ENCODE peak calls at places on chromosomes 3 and 15, in five cellular contexts. J, E, F, M and L are unnamed samples. For H3K4me1 and H3K27me3, the result is how much of the 10 kb centered on the place peaks cover.

GRCh38 chr3:156388469-156389150 is 166.3 kb downstream of the SSR3 start:
- DNase-seq in J (no peak), E (peak), F (peak), M (peak), L (no peak)

GRCh38 chr3:55488398-55489055 is 1.4 kb upstream of the WNT5A start:
- DNase-seq in J (no peak), E (peak), F (peak), M (peak), L (no peak)

GRCh38 chr3:29451901-29452300 is 171.0 kb downstream of the RBMS3 start:
- DNase-seq in J (no peak), E (no peak), F (no peak), M (no peak), L (no peak)

GRCh38 chr3:140242818-140243276 is 307.9 kb downstream of the CLSTN2 start:
- DNase-seq in J (no peak), E (no peak), F (no peak), M (no peak), L (no peak)

GRCh38 chr3:173538410-173538809 is 140.9 kb downstream of the NLGN1 start:
- DNase-seq in J (no peak), E (no peak), F (no peak), M (no peak), L (no peak)

GRCh38 chr3:98890960-98891910 is 10.3 kb downstream of the DCBLD2 start:
- DNase-seq in J (no peak), E (no peak), F (peak), M (no peak), L (no peak)

GRCh38 chr3:51403675-51404074 is 12.6 kb downstream of the RBM15B start:
- DNase-seq in J (no peak), E (no peak), F (no peak), M (no peak), L (no peak)

GRCh38 chr3:68007621-68008226 is 353.3 kb upstream of the SUCLG2 start:
- DNase-seq in J (peak), E (no peak), F (no peak), M (no peak), L (peak)

GRCh38 chr15:52023169-52023922 is 4.3 kb downstream of the MAPK6 start:
- DNase-seq in J (no peak), E (no peak), F (peak), M (no peak), L (no peak)

GRCh38 chr3:63687569-63688233 is 35.2 kb downstream of the SNTN start:
- DNase-seq in J (no peak), E (no peak), F (peak), M (no peak), L (no peak)

GRCh38 chr3:143206955-143207337 is 87.4 kb downstream of the CHST2 start:
- DNase-seq in J (no peak), E (no peak), F (no peak), M (no peak), L (no peak)

GRCh38 chr15:99481831-99482230 is 84.0 kb upstream of the MEF2A start:
- DNase-seq in J (no peak), E (no peak), F (no peak), M (no peak), L (no peak)

GRCh38 chr3:77707271-77707670 is 667.4 kb downstream of the ROBO2 start:
- DNase-seq in J (no peak), E (no peak), F (no peak), M (no peak), L (no peak)

GRCh38 chr3:125143982-125144652 is 68.4 kb downstream of the SLC12A8 start:
- DNase-seq in J (no peak), E (no peak), F (peak), M (peak), L (no peak)

GRCh38 chr15:94206463-94207167 is 24.7 kb upstream of the MCTP2 start:
- DNase-seq in J (no peak), E (no peak), F (peak), M (no peak), L (peak)

GRCh38 chr3:64595253-64595694 is 92.5 kb downstream of the ADAMTS9 start:
- DNase-seq in J (no peak), E (peak), F (peak), M (peak), L (no peak)

GRCh38 chr3:45751537-45752242 is 44.6 kb downstream of the SLC6A20 start:
- DNase-seq in J (no peak), E (no peak), F (peak), M (no peak), L (no peak)

GRCh38 chr3:10706156-10707088 is 109.6 kb upstream of the SLC6A11 start:
- DNase-seq in J (no peak), E (no peak), F (no peak), M (no peak), L (no peak)

GRCh38 chr3:40876019-40876418 is 323.3 kb upstream of the CTNNB1 start:
- DNase-seq in J (no peak), E (no peak), F (no peak), M (no peak), L (no peak)

GRCh38 chr3:19199131-19199530 is 50.8 kb downstream of the KCNH8 start:
- DNase-seq in J (no peak), E (no peak), F (no peak), M (no peak), L (no peak)

GRCh38 chr3:175672119-175672689 is 813.1 kb downstream of the NAALADL2 start:
- DNase-seq in J (no peak), E (no peak), F (peak), M (no peak), L (no peak)

GRCh38 chr3:13073042-13073906 is at the start of gene IQSEC1:
- DNase-seq in J (peak), E (peak), F (peak), M (peak), L (peak)

GRCh38 chr3:17645074-17645698 is 97.2 kb downstream of the TBC1D5 start:
- DNase-seq in J (no peak), E (no peak), F (peak), M (no peak), L (peak)

GRCh38 chr15:69732133-69732532 is 279.5 kb downstream of the RPLP1 start:
- DNase-seq in J (no peak), E (no peak), F (no peak), M (no peak), L (no peak)

GRCh38 chr3:64221564-64222257 is 3.6 kb downstream of the PRICKLE2 start:
- DNase-seq in J (no peak), E (no peak), F (no peak), M (no peak), L (no peak)

GRCh38 chr3:116569611-116570010 is 124.3 kb upstream of the LSAMP start:
- DNase-seq in J (no peak), E (no peak), F (no peak), M (no peak), L (no peak)

GRCh38 chr3:123757281-123757940 is 126.7 kb downstream of the MYLK start:
- DNase-seq in J (no peak), E (peak), F (peak), M (peak), L (no peak)

GRCh38 chr3:18593231-18593630 is 168.1 kb upstream of the SATB1 start:
- DNase-seq in J (no peak), E (no peak), F (no peak), M (no peak), L (no peak)

GRCh38 chr3:39413691-39414420 is 7.3 kb downstream of the RPSA start:
- DNase-seq in J (no peak), E (no peak), F (peak), M (no peak), L (no peak)

GRCh38 chr15:67883228-67883773 is 43.5 kb upstream of the RNU6-1 start:
- DNase-seq in J (no peak), E (no peak), F (no peak), M (no peak), L (no peak)

GRCh38 chr15:67882487-67883227 is 42.8 kb upstream of the RNU6-1 start:
- DNase-seq in J (no peak), E (no peak), F (no peak), M (no peak), L (no peak)

GRCh38 chr15:67884514-67885225 is 44.8 kb upstream of the RNU6-1 start:
- DNase-seq in J (peak), E (peak), F (peak), M (peak), L (peak)

GRCh38 chr15:67885848-67886247 is 46.0 kb upstream of the RNU6-1 start:
- DNase-seq in J (no peak), E (no peak), F (no peak), M (no peak), L (no peak)

GRCh38 chr15:67884009-67884408 is 44.2 kb upstream of the RNU6-1 start:
- DNase-seq in J (no peak), E (no peak), F (no peak), M (no peak), L (no peak)
- H3K4me1 ChIP-seq in J (under half), E (under half), F (under half), M (half or more), L (under half)

GRCh38 chr3:181805703-181806102 is 94.0 kb downstream of the SOX2 start:
- DNase-seq in J (no peak), E (no peak), F (no peak), M (no peak), L (no peak)
- H3K27me3 ChIP-seq in J (under half), E (under half), F (under half), M (under half), L (under half)

GRCh38 chr3:195098741-195099525 is 172.0 kb downstream of the XXYLT1 start:
- DNase-seq in J (no peak), E (no peak), F (no peak), M (no peak), L (no peak)

GRCh38 chr3:195102609-195103467 is 168.1 kb downstream of the XXYLT1 start:
- DNase-seq in J (no peak), E (no peak), F (peak), M (no peak), L (no peak)

GRCh38 chr3:195101927-195102608 is 168.9 kb downstream of the XXYLT1 start:
- DNase-seq in J (no peak), E (no peak), F (no peak), M (no peak), L (no peak)

GRCh38 chr3:195099976-195100755 is 170.8 kb downstream of the XXYLT1 start:
- DNase-seq in J (no peak), E (peak), F (no peak), M (no peak), L (no peak)

DNA sequence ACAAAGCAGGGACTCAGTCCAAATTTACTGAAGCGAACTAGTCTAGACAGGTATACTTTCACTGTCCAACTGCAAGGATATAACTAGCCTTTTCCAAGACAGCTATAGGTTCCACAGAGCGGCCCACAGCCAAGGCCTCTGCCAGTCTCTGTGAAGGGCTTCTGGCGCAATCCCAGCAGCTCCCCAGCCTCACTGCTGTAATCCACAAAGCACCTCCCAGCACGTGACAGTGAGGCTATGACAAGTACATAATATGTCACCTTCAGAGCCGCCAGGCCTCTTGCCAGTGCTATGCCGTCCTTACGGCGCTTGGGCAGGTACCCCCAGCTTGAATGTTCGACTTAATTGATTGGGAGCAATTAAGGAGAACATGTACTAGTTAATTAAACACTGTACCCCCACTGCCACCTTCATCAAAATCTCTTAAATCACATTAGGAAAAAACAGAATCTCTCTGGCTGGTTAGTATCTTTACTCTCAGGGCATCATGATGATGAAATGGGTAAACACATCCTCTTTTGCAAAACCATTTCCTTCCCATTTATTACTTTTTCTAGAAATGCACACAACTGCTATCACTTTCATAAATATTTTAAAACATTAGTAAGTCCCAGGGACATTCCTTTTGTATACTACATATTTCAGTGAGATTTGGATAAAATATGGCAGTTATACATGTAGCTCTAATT is 169.9 kb downstream of the XXYLT1 start:
- DNase-seq in J (no peak), E (peak), F (peak), M (peak), L (no peak)
- H3K4me1 ChIP-seq in J (under half), E (half or more), F (under half), M (half or more), L (under half)

GRCh38 chr3:138940446-138940845 is 6.5 kb downstream of the FOXL2 start:
- DNase-seq in J (no peak), E (no peak), F (no peak), M (no peak), L (no peak)
- H3K27me3 ChIP-seq in J (half or more), E (half or more), F (under half), M (half or more), L (half or more)

GRCh38 chr15:44028349-44028748 is 166.7 kb downstream of the FRMD5 start:
- DNase-seq in J (no peak), E (no peak), F (peak), M (no peak), L (no peak)

GRCh38 chr15:44029940-44030568 is 165.0 kb downstream of the FRMD5 start:
- DNase-seq in J (no peak), E (no peak), F (peak), M (no peak), L (no peak)

GRCh38 chr15:44033894-44034293 is 161.2 kb downstream of the FRMD5 start:
- DNase-seq in J (no peak), E (no peak), F (peak), M (no peak), L (no peak)

GRCh38 chr15:44034334-44034733 is 160.7 kb downstream of the FRMD5 start:
- DNase-seq in J (no peak), E (no peak), F (peak), M (no peak), L (no peak)

DNA sequence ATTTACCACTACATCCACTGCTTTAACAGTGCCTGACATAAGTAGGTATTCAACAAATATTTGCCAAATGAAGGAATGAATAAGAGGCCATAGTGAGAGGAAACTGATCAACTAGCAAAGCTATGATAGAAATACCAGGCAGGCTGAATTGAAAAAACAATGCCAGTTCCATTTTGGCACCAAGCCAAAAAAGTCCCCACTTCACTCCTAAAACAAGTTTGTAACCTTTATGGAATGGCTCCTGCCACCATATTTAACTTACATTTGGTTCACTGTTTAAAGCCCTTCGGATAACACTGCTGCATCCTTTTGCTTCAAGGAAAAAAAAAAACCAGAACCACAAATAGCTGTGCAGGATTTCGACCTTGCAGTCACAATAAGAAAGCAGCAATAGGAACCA is 166.1 kb downstream of the FRMD5 start:
- DNase-seq in J (no peak), E (no peak), F (peak), M (no peak), L (no peak)
- H3K4me1 ChIP-seq in J (under half), E (under half), F (under half), M (under half), L (under half)